ENCODE peak calls at places on chromosomes 13 and 19, in nine cellular contexts. D, Q, O, R, F, L, H, G and V are unnamed samples.

GRCh38 chr13:40189426-40189825 is 477.0 kb downstream of the FOXO1 start:
- DNase-seq in F (no peak), D (no peak), O (no peak), R (no peak), Q (no peak), G (no peak), H (no peak), L (no peak), V (no peak)

GRCh38 chr19:38101723-38102122 is 122.3 kb downstream of the DPF1 start:
- DNase-seq in G (no peak), F (no peak), D (no peak), O (no peak), R (no peak), H (no peak), L (no peak), Q (no peak), V (no peak)

GRCh38 chr19:19661675-19662251 is 1.7 kb downstream of the ATP13A1 start:
- DNase-seq in F (no peak), H (no peak), O (peak; percentile 87), L (no peak), Q (no peak), R (no peak), G (peak; percentile 81), D (no peak), V (no peak)

GRCh38 chr19:52638601-52639000 is 446 bp upstream of the ZNF83 start:
- DNase-seq in G (no peak), O (no peak), R (no peak), H (no peak), L (no peak), D (peak; percentile 75), Q (peak; percentile 65), F (no peak), V (no peak)

GRCh38 chr19:16760990-16761389 is 41.3 kb downstream of the NWD1 start:
- DNase-seq in Q (no peak), D (no peak), F (no peak), L (no peak), G (no peak), H (no peak), R (no peak), O (no peak), V (no peak)

GRCh38 chr13:99316657-99317244 is 9.6 kb upstream of the GPR183 start:
- DNase-seq in F (no peak), R (no peak), Q (no peak), O (no peak), L (no peak), D (no peak), H (no peak), G (no peak), V (no peak)

GRCh38 chr19:39438270-39438934 is 2.7 kb upstream of the RPS16 start:
- DNase-seq in F (no peak), R (no peak), D (no peak), O (no peak), H (no peak), G (no peak), L (no peak), Q (no peak), V (peak; percentile 40)

GRCh38 chr19:37519890-37520289 is 13.2 kb downstream of the ZNF793 start:
- DNase-seq in Q (peak; percentile 14), G (peak; percentile 32), R (no peak), O (no peak), L (peak; percentile 12), F (no peak), D (no peak), H (no peak), V (no peak)

GRCh38 chr13:30149248-30149647 is 158.1 kb downstream of the KATNAL1 start:
- DNase-seq in R (no peak), G (no peak), O (no peak), F (no peak), L (no peak), Q (no peak), D (no peak), H (no peak), V (no peak)

GRCh38 chr13:111184685-111185401 is 69.7 kb downstream of the ARHGEF7 start:
- DNase-seq in L (no peak), O (no peak), G (peak; percentile 83), F (peak; percentile 31), Q (peak; percentile 32), H (no peak), D (no peak), R (no peak), V (peak; percentile 33)

DNA sequence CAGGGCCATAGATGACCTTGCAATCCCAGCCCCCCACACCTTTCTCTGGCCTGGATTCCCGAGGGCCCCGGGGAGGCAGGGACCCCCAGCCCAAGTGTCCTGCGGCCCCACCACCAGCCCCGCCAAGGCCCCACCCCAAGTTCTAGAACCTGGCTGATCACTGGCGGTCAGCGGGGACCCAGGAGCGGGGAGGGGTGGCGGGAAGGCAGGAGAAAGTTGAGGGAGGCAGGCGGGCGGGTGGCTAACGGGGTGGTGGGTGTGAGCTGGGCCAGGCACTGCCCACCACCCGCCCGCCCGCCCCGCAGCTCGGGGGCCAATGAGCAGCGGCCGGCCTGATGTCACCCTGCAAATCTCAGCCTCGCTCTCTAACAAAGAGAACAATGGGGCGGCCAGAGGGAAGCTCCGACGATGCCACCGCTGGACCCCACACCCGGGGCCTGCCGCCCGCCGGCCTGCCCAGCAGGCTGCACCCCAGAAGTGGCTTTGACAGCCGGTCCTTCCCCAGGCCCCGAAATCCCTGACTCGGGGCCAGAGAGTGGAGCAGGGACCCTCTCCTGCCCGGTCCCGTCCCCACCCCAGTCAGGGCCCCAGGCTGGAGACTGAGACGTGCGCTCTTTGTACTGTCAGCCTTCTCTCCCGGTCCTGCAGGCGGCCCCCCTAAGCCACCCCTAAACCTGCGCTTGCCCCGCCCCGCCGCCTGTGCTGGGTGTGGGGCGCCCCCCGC is 1.6 kb downstream of the MEX3D start:
- DNase-seq in D (peak; percentile 89), F (peak; percentile 86), G (no peak), Q (peak; percentile 66), L (peak; percentile 79), O (peak; percentile 94), H (peak; percentile 75), R (no peak), V (peak; percentile 79)
- H3K4me3 ChIP-seq in D (peak overlapping the region; percentile 78), F (peak overlapping the region; percentile 63), G (no peak overlapping the region), Q (peak overlapping the region; percentile 62), L (peak overlapping the region; percentile 77), O (peak overlapping the region; percentile 76), H (peak overlapping the region; percentile 67), R (peak overlapping the region; percentile 88), V (peak overlapping the region; percentile 79)

DNA sequence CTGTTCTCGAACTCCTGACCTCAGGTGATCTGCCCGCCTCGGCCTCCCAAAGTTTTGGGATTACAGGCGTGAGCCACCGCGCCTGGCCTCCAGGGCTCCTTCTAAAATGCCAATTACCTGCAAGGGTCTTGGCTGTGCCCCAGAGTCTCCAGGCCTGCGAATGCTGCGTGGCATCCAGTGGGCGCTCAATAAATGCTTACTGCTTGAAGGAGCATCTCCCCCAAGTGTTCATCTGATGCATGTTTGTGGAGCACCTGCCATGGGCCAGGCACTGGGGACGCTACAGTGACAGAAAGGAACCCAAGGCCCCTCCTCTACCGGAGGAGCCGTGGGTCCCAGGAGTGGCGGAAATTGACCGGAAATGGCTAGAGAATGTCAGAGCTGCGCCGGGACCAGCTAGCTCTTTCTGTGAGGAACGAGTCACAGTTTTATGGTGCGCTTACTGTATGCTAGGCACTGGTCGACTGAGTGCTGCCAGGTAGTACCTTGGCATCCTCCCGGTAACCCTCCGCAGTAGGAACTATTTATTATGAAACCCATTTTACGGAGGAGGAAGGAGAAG is 14.2 kb downstream of the ANKRD24 start:
- DNase-seq in D (no peak), L (no peak), Q (no peak), F (no peak), O (no peak), G (no peak), R (no peak), H (no peak), V (no peak)
- TF ChIP-seq CTCF in D (no peak), L (no peak), Q (no peak), F (no peak), O (no peak), G (no peak), R (no peak), H (no peak), V (no peak)

GRCh38 chr19:17953316-17953801 is 13.5 kb upstream of the KCNN1 start:
- DNase-seq in G (no peak), D (no peak), O (no peak), L (no peak), H (no peak), F (no peak), Q (no peak), R (no peak), V (no peak)
- H3K4me3 ChIP-seq in G (no peak overlapping the region), D (no peak overlapping the region), O (no peak overlapping the region), L (no peak overlapping the region), H (no peak overlapping the region), F (no peak overlapping the region), Q (no peak overlapping the region), R (no peak overlapping the region), V (no peak overlapping the region)

DNA sequence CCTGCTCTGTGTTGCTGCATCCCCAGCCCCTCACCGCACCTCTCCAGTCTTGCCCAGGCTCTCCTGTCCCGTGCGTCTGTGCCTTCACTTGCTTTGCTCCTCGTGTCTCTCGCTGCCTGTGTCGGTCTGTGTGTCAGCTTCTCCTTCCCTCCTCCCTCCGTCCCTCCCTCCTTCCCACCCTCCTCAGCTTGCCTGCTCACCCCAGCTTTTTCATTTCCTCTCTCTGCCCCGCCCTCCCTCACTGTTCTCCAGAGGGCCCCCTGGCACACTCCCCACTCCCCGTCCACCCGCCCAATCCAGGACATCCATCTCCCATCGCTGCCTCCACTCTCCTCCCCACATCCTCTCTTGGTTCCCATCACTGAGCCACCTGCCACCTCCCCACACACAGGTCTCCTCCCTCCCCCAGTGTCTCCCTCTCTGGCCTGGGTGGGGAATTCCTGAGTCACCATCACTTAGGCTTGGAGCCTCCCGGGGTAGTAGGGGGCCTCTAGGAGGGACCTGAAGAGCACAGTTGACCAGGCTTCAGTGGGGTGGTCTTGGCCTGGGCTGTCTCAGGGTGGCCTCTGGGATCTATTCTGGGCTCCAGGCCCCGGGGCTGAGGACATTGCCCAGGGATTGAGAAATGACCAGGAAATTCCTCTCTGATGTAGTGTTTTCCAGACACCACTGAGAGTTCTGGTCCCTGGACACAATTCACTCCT is at the start of gene PTGIR:
- DNase-seq in D (no peak), F (peak; percentile 91), L (peak; percentile 78), H (peak; percentile 91), G (peak; percentile 58), Q (peak; percentile 79), R (peak; percentile 85), O (no peak), V (peak; percentile 92)
- TF ChIP-seq CTCF in D (no peak), F (no peak), L (no peak), H (no peak), G (peak; percentile 13), Q (no peak), R (no peak), O (no peak), V (peak; percentile 9)

GRCh38 chr19:36009220-36009619 is 607 bp upstream of the SYNE4 start:
- DNase-seq in L (peak; percentile 48), Q (peak; percentile 54), O (peak; percentile 84), G (peak; percentile 62), R (peak; percentile 80), D (peak; percentile 94), H (peak; percentile 80), F (peak; percentile 74), V (peak; percentile 46)
- H3K4me3 ChIP-seq in L (peak overlapping the region; percentile 51), Q (peak overlapping the region; percentile 44), O (peak overlapping the region; percentile 55), G (peak overlapping the region; percentile 7), R (peak overlapping the region; percentile 59), D (peak overlapping the region; percentile 33), H (peak overlapping the region; percentile 49), F (peak overlapping the region; percentile 39), V (peak overlapping the region; percentile 58)